ENCODE peak calls at places on chromosome 9, in six cellular contexts. H is GM20000; D is AG09309; J is spleen; I is epithelial cell of esophagus; G is CD4-positive, alpha-beta T cell. Z is an unnamed sample.

GRCh38 chr9:19320495-19320894 is 59.5 kb downstream of the RPS6 start:
- DNase-seq in H (no peak), D (no peak), J (no peak), I (no peak), G (no peak), Z (no peak)

GRCh38 chr9:133525677-133526076 is 918 bp upstream of the MYMK start:
- DNase-seq in H (no peak), D (no peak), J (no peak), I (no peak), G (no peak), Z (no peak)

GRCh38 chr9:126709241-126709640 is 95.5 kb downstream of the LMX1B start:
- DNase-seq in H (no peak), D (no peak), J (no peak), I (no peak), G (no peak), Z (no peak)

GRCh38 chr9:68974431-68974830 is 39.5 kb downstream of the PRKACG start:
- DNase-seq in H (peak), D (no peak), J (no peak), I (peak), G (no peak), Z (no peak)

GRCh38 chr9:126677188-126678084 is 63.7 kb downstream of the LMX1B start:
- DNase-seq in H (no peak), D (no peak), J (no peak), I (no peak), G (no peak), Z (no peak)

GRCh38 chr9:134496413-134497282 is 145.0 kb upstream of the COL5A1 start:
- DNase-seq in H (no peak), D (peak), J (peak), I (no peak), G (no peak), Z (no peak)

GRCh38 chr9:5510360-5510931 is at the start of gene PDCD1LG2:
- DNase-seq in H (peak), D (peak), J (no peak), I (peak), G (no peak), Z (no peak)

GRCh38 chr9:93079371-93079770 is 16.6 kb upstream of the CARD19 start:
- DNase-seq in H (no peak), D (no peak), J (peak), I (no peak), G (no peak), Z (no peak)

GRCh38 chr9:72894342-72894741 is 58.5 kb downstream of the ALDH1A1 start:
- DNase-seq in H (no peak), D (peak), J (no peak), I (peak), G (no peak), Z (no peak)

GRCh38 chr9:8845808-8846207 is 1046.2 kb upstream of the DMAC1 start:
- DNase-seq in H (no peak), D (no peak), J (no peak), I (no peak), G (no peak), Z (no peak)

GRCh38 chr9:5556101-5556500 is 45.8 kb downstream of the PDCD1LG2 start:
- DNase-seq in H (no peak), D (no peak), J (no peak), I (no peak), G (no peak), Z (no peak)

GRCh38 chr9:69427286-69427685 is 102.3 kb downstream of the ENTREP1 start:
- DNase-seq in H (no peak), D (no peak), J (no peak), I (no peak), G (no peak), Z (no peak)

GRCh38 chr9:21110708-21111576 is 30.7 kb downstream of the IFNW1 start:
- DNase-seq in H (peak), D (peak), J (no peak), I (peak), G (no peak), Z (no peak)

GRCh38 chr9:78314953-78315870 is 18.3 kb downstream of the PSAT1 start:
- DNase-seq in H (no peak), D (no peak), J (no peak), I (no peak), G (no peak), Z (no peak)

GRCh38 chr9:35164711-35165110 is 2.9 kb downstream of the UNC13B start:
- DNase-seq in H (no peak), D (no peak), J (no peak), I (peak), G (no peak), Z (no peak)

GRCh38 chr9:18394847-18395355 is 79.1 kb upstream of the ADAMTSL1 start:
- DNase-seq in H (no peak), D (no peak), J (no peak), I (no peak), G (no peak), Z (no peak)

GRCh38 chr9:98991981-98992884 is 48.5 kb downstream of the COL15A1 start:
- DNase-seq in H (no peak), D (no peak), J (no peak), I (no peak), G (no peak), Z (no peak)

GRCh38 chr9:105656131-105656921 is 5.9 kb upstream of the TAL2 start:
- DNase-seq in H (peak), D (no peak), J (peak), I (peak), G (no peak), Z (no peak)

GRCh38 chr9:10260501-10260900 is 352.3 kb downstream of the PTPRD start:
- DNase-seq in H (no peak), D (no peak), J (no peak), I (no peak), G (no peak), Z (no peak)

GRCh38 chr9:74960548-74960947 is 7.8 kb upstream of the C9orf40 start:
- DNase-seq in H (no peak), D (peak), J (no peak), I (peak), G (no peak), Z (peak)

GRCh38 chr9:37693265-37693664 is 42.5 kb downstream of the FRMPD1 start:
- DNase-seq in H (no peak), D (no peak), J (no peak), I (no peak), G (no peak), Z (no peak)

GRCh38 chr9:72726951-72727350 is 205.5 kb downstream of the TMC1 start:
- DNase-seq in H (no peak), D (no peak), J (no peak), I (no peak), G (no peak), Z (no peak)

GRCh38 chr9:87535817-87536539 is 38.3 kb downstream of the DAPK1 start:
- DNase-seq in H (peak), D (no peak), J (no peak), I (no peak), G (no peak), Z (no peak)

GRCh38 chr9:82777366-82777765 is 285.6 kb downstream of the RASEF start:
- DNase-seq in H (no peak), D (no peak), J (no peak), I (no peak), G (no peak), Z (no peak)

GRCh38 chr9:93223241-93224180 is 39.6 kb downstream of the WNK2 start:
- DNase-seq in H (no peak), D (peak), J (no peak), I (peak), G (no peak), Z (no peak)

GRCh38 chr9:104787306-104788015 is 23.5 kb downstream of the NIPSNAP3B start:
- DNase-seq in H (no peak), D (no peak), J (no peak), I (no peak), G (no peak), Z (no peak)

GRCh38 chr9:107248714-107249113 is 34.4 kb upstream of the RAD23B start:
- DNase-seq in H (no peak), D (no peak), J (no peak), I (peak), G (no peak), Z (no peak)

GRCh38 chr9:107249131-107249533 is 33.9 kb upstream of the RAD23B start:
- DNase-seq in H (no peak), D (no peak), J (no peak), I (peak), G (no peak), Z (no peak)

GRCh38 chr9:107249665-107250285 is 33.3 kb upstream of the RAD23B start:
- DNase-seq in H (no peak), D (no peak), J (no peak), I (peak), G (no peak), Z (no peak)

GRCh38 chr9:107243757-107244156 is 39.3 kb upstream of the RAD23B start:
- DNase-seq in H (no peak), D (no peak), J (no peak), I (peak), G (no peak), Z (no peak)

DNA sequence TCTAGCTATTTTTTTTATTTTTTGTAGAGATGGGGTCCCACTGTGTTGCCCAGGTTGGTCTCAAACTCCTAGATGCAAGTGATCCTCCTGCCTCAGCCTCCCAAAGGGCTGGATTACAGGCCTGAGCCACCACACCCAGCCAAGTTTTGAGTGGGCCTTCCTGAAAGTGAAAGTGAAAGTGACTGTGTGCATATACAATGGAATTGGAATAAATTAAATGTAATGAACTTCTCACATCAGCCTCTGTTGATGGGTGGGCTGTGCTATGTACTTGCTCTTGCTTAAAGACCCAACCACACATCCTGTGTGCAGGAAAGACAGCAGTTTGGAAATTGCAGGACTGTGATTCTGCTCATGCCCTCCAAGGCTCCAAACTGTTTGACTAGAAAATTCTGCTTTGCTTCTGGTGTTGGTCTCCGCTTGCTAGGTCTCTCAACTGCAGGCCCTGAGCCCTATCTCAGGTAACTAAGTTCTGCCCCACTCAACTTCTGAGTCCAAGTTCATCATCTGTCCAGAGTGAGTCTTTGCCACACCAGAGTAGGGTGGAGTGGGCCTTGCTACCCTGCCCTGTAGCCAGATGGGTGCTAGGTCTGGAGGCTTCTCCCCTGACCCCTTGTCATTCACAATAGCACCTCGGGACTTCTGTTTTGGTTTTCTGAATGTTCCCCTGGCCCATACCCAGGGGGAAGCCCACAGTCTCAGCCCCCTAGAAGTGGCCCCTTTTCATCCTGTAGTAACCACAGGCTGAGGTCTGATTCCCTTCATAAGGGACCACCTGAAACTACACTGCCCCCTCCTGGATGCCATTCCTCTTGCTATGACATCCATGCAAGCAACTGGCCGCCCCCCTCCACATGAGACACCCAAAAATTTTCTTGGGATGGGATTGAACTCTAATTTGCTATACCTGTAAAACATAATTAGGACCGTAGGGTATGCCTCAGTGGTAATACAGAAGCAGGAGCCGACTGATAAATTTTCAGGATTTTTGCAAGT is 36.5 kb upstream of the RAD23B start:
- DNase-seq in H (no peak), D (no peak), J (no peak), I (no peak), G (no peak), Z (no peak)
- TF ChIP-seq CTCF in H (no peak), D (no peak), J (no peak), I (no peak), G (no peak), Z (no peak)

GRCh38 chr9:113389451-113389850 is 11.6 kb downstream of the ALAD start:
- DNase-seq in H (no peak), D (no peak), J (no peak), I (no peak), G (no peak), Z (no peak)

GRCh38 chr9:113390192-113390960 is 10.7 kb downstream of the ALAD start:
- DNase-seq in H (no peak), D (no peak), J (no peak), I (no peak), G (no peak), Z (no peak)

GRCh38 chr9:113387560-113388230 is 10.9 kb upstream of the HDHD3 start:
- DNase-seq in H (no peak), D (no peak), J (no peak), I (no peak), G (no peak), Z (no peak)

GRCh38 chr9:113386571-113387393 is 10.0 kb upstream of the HDHD3 start:
- DNase-seq in H (no peak), D (no peak), J (no peak), I (peak), G (no peak), Z (no peak)

DNA sequence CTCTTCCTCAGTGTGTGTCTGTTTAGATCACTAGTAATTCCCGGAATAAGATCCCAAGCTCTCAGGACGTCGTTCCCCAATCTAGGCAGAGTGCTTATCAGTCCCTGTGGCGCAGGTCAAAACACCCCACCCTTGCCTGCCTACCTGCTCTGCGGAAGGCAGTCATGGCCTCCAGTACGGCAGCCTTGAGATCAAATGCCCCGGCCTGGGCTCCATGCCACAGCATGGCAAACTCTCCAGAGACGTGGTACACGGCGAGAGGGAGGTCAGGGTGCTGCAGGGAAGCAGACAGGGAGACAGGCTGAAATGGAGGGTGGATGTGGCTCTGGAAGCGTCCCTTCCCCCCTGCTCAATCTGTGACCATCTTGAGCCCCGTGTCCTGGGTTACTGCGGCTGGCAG is 12.0 kb upstream of the HDHD3 start:
- DNase-seq in H (no peak), D (no peak), J (no peak), I (no peak), G (no peak), Z (no peak)
- TF ChIP-seq CTCF in H (no peak), D (no peak), J (no peak), I (no peak), G (no peak), Z (no peak)

DNA sequence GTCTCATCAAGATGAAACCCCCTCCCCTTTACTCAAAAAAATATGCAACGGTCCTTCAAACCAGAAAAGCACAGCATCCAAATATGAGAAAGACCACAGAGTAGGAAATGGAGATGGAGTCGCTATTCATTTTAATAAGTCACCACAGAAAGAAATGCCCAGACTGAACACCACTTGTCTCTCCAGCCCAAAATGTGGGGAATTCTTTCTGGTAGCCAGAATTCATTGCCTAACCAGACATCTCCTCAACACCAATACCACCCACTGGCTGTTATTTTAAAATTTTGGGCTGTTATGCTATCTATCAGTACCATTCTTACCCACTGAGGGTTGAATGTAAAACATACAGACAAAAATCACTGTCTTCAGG is 100.1 kb downstream of the SUSD1 start:
- DNase-seq in H (no peak), D (no peak), J (no peak), I (no peak), G (no peak), Z (no peak)
- TF ChIP-seq CTCF in H (no peak), D (no peak), J (peak), I (no peak), G (no peak), Z (peak)

GRCh38 chr9:89978185-89978584 is 373.4 kb downstream of the GADD45G start:
- DNase-seq in H (no peak), D (no peak), J (no peak), I (peak), G (no peak), Z (no peak)
- TF ChIP-seq CTCF in H (no peak), D (no peak), J (peak), I (peak), G (no peak), Z (peak)

GRCh38 chr9:129324808-129325491 is 146.9 kb upstream of the IER5L start:
- DNase-seq in H (no peak), D (no peak), J (no peak), I (no peak), G (no peak), Z (no peak)

GRCh38 chr9:129322641-129323375 is 144.7 kb upstream of the IER5L start:
- DNase-seq in H (no peak), D (no peak), J (peak), I (no peak), G (no peak), Z (no peak)

GRCh38 chr9:129322022-129322621 is 144.1 kb upstream of the IER5L start:
- DNase-seq in H (no peak), D (no peak), J (peak), I (no peak), G (no peak), Z (no peak)

GRCh38 chr9:129323376-129323998 is 145.4 kb upstream of the IER5L start:
- DNase-seq in H (no peak), D (no peak), J (peak), I (no peak), G (no peak), Z (no peak)

GRCh38 chr9:129323999-129324553 is 146.0 kb upstream of the IER5L start:
- DNase-seq in H (no peak), D (no peak), J (peak), I (no peak), G (no peak), Z (no peak)
- TF ChIP-seq CTCF in H (no peak), D (no peak), J (no peak), I (no peak), G (no peak), Z (no peak)